ENCODE peak calls at places on chromosome 14, in five cellular contexts. One of them, this sample, is unnamed.

GRCh38 chr14:29668201-29668600 is 259.4 kb downstream of the PRKD1 start:
- DNase-seq in GM23248: no peak
- DNase-seq in hepatocyte: no peak
- DNase-seq in neural progenitor cell: no peak
- DNase-seq in GM23338: no peak
- DNase-seq in this sample: no peak

GRCh38 chr14:76918751-76919421 is 92.7 kb downstream of the LRRC74A start:
- DNase-seq in GM23248: peak
- DNase-seq in hepatocyte: peak
- DNase-seq in neural progenitor cell: peak
- DNase-seq in GM23338: peak
- DNase-seq in this sample: no peak

GRCh38 chr14:34113051-34113511 is 162.2 kb upstream of the EGLN3 start:
- DNase-seq in GM23248: peak
- DNase-seq in hepatocyte: no peak
- DNase-seq in neural progenitor cell: no peak
- DNase-seq in GM23338: no peak
- DNase-seq in this sample: no peak

GRCh38 chr14:67358914-67359313 is 690 bp downstream of the ATP6V1D start:
- DNase-seq in GM23248: peak
- DNase-seq in hepatocyte: peak
- DNase-seq in neural progenitor cell: peak
- DNase-seq in GM23338: peak
- DNase-seq in this sample: no peak

GRCh38 chr14:51521764-51522163 is 129.9 kb upstream of the FRMD6 start:
- DNase-seq in GM23248: peak
- DNase-seq in hepatocyte: no peak
- DNase-seq in neural progenitor cell: no peak
- DNase-seq in GM23338: no peak
- DNase-seq in this sample: no peak

GRCh38 chr14:23068792-23069412 is 11.6 kb upstream of the CDH24 start:
- DNase-seq in GM23248: peak
- DNase-seq in hepatocyte: peak
- DNase-seq in neural progenitor cell: peak
- DNase-seq in GM23338: peak
- DNase-seq in this sample: peak

GRCh38 chr14:48536318-48536717 is 860.9 kb upstream of the MDGA2 start:
- DNase-seq in GM23248: no peak
- DNase-seq in hepatocyte: peak
- DNase-seq in neural progenitor cell: peak
- DNase-seq in GM23338: peak
- DNase-seq in this sample: peak

GRCh38 chr14:49052516-49052915 is 533.7 kb downstream of the RPS29 start:
- DNase-seq in GM23248: peak
- DNase-seq in hepatocyte: no peak
- DNase-seq in neural progenitor cell: no peak
- DNase-seq in GM23338: no peak
- DNase-seq in this sample: no peak

GRCh38 chr14:79294506-79294905 is 916.8 kb downstream of the DIO2 start:
- DNase-seq in GM23248: no peak
- DNase-seq in hepatocyte: no peak
- DNase-seq in neural progenitor cell: no peak
- DNase-seq in GM23338: no peak
- DNase-seq in this sample: no peak

GRCh38 chr14:27228053-27228452 is 630.2 kb upstream of the NOVA1 start:
- DNase-seq in GM23248: no peak
- DNase-seq in hepatocyte: no peak
- DNase-seq in neural progenitor cell: no peak
- DNase-seq in GM23338: no peak
- DNase-seq in this sample: no peak

GRCh38 chr14:78848234-78848820 is 678.2 kb downstream of the NRXN3 start:
- DNase-seq in GM23248: peak
- DNase-seq in hepatocyte: peak
- DNase-seq in neural progenitor cell: peak
- DNase-seq in GM23338: peak
- DNase-seq in this sample: peak

GRCh38 chr14:51750542-51750941 is 98.8 kb downstream of the FRMD6 start:
- DNase-seq in GM23248: no peak
- DNase-seq in hepatocyte: no peak
- DNase-seq in neural progenitor cell: peak
- DNase-seq in GM23338: peak
- DNase-seq in this sample: no peak

GRCh38 chr14:90513151-90514014 is 116.6 kb downstream of the CALM1 start:
- DNase-seq in GM23248: peak
- DNase-seq in hepatocyte: peak
- DNase-seq in neural progenitor cell: peak
- DNase-seq in GM23338: peak
- DNase-seq in this sample: no peak

GRCh38 chr14:89899917-89900680 is 54.4 kb downstream of the EFCAB11 start:
- DNase-seq in GM23248: peak
- DNase-seq in hepatocyte: peak
- DNase-seq in neural progenitor cell: peak
- DNase-seq in GM23338: peak
- DNase-seq in this sample: peak

GRCh38 chr14:20644520-20644919 is 3.0 kb upstream of the OR6S1 start:
- DNase-seq in GM23248: no peak
- DNase-seq in hepatocyte: no peak
- DNase-seq in neural progenitor cell: no peak
- DNase-seq in GM23338: no peak
- DNase-seq in this sample: no peak

GRCh38 chr14:68908201-68908600 is 70.9 kb downstream of the ACTN1 start:
- DNase-seq in GM23248: no peak
- DNase-seq in hepatocyte: no peak
- DNase-seq in neural progenitor cell: no peak
- DNase-seq in GM23338: no peak
- DNase-seq in this sample: no peak

GRCh38 chr14:28754209-28754985 is 12.2 kb upstream of the FOXG1 start:
- DNase-seq in GM23248: peak
- DNase-seq in hepatocyte: peak
- DNase-seq in neural progenitor cell: peak
- DNase-seq in GM23338: peak
- DNase-seq in this sample: peak

GRCh38 chr14:24921903-24922302 is 128.0 kb downstream of the STXBP6 start:
- DNase-seq in GM23248: peak
- DNase-seq in hepatocyte: no peak
- DNase-seq in neural progenitor cell: no peak
- DNase-seq in GM23338: no peak
- DNase-seq in this sample: no peak

GRCh38 chr14:24156840-24157239 is 4.2 kb upstream of the IRF9 start:
- DNase-seq in GM23248: no peak
- DNase-seq in hepatocyte: no peak
- DNase-seq in neural progenitor cell: no peak
- DNase-seq in GM23338: no peak
- DNase-seq in this sample: no peak

GRCh38 chr14:30572771-30573170 is 13.8 kb downstream of the G2E3 start:
- DNase-seq in GM23248: no peak
- DNase-seq in hepatocyte: no peak
- DNase-seq in neural progenitor cell: no peak
- DNase-seq in GM23338: no peak
- DNase-seq in this sample: no peak

GRCh38 chr14:49867831-49868719 is 15.5 kb upstream of the NEMF start:
- DNase-seq in GM23248: peak
- DNase-seq in hepatocyte: peak
- DNase-seq in neural progenitor cell: peak
- DNase-seq in GM23338: peak
- DNase-seq in this sample: peak

GRCh38 chr14:97180304-97181200 is 383.4 kb downstream of the VRK1 start:
- DNase-seq in GM23248: peak
- DNase-seq in hepatocyte: peak
- DNase-seq in neural progenitor cell: no peak
- DNase-seq in GM23338: no peak
- DNase-seq in this sample: no peak

GRCh38 chr14:77243853-77244252 is 27.2 kb downstream of the NGB start:
- DNase-seq in GM23248: no peak
- DNase-seq in hepatocyte: no peak
- DNase-seq in neural progenitor cell: no peak
- DNase-seq in GM23338: no peak
- DNase-seq in this sample: peak

GRCh38 chr14:42322486-42323284 is 716.0 kb downstream of the LRFN5 start:
- DNase-seq in GM23248: no peak
- DNase-seq in hepatocyte: no peak
- DNase-seq in neural progenitor cell: no peak
- DNase-seq in GM23338: no peak
- DNase-seq in this sample: peak

GRCh38 chr14:42323426-42323825 is 716.8 kb downstream of the LRFN5 start:
- DNase-seq in GM23248: no peak
- DNase-seq in hepatocyte: no peak
- DNase-seq in neural progenitor cell: no peak
- DNase-seq in GM23338: no peak
- DNase-seq in this sample: no peak
- H3K4me2 ChIP-seq in GM23248: no peak
- H3K4me2 ChIP-seq in hepatocyte: no peak
- H3K4me2 ChIP-seq in neural progenitor cell: no peak
- H3K4me2 ChIP-seq in GM23338: no peak
- H3K4me2 ChIP-seq in this sample: peak

DNA sequence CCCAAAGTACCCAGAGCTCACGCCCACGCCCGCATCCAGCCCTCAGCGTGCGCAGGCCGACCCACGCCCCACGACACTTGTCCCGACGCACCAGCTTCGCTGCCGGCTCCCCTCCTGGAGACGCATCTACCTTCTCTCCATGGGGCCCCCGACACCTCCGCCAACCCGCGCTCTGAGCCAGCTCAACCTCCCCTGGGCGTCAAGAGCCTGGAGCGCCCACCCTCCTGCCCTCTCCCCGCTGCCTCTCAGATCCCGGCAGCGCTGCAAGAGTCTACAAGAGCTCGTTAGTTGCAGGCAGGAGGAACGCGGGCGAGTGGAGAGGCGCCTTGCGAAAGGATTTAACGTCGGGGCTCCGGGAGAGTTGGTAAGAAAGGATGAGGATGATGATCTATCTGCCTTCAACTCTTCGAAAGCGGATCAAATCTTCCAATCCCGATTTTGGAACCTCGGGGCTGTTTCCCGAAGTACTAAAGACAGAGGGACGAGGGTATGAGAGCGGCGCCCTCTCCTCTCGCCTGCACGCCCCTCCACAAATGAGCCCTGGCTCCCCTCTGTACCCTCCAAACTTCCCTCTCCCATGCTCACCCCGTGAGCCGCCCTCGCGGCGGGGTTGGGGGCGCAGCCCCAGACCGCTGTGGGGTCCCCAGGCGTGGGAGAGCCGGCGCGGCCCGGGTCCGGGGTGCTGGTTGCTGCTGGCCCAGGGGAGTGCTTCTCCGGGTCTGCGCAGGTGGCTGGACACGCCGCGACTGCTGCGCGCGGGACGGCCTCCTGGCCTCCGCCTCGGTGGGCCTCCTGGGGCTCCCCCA is 968 bp downstream of the LTBP2 start:
- DNase-seq in GM23248: peak
- DNase-seq in hepatocyte: no peak
- DNase-seq in neural progenitor cell: peak
- DNase-seq in GM23338: peak
- DNase-seq in this sample: no peak
- H3K4me3 ChIP-seq in GM23248: peak
- H3K4me3 ChIP-seq in hepatocyte: no peak
- H3K4me3 ChIP-seq in neural progenitor cell: peak
- H3K4me3 ChIP-seq in GM23338: peak
- H3K4me3 ChIP-seq in this sample: no peak

DNA sequence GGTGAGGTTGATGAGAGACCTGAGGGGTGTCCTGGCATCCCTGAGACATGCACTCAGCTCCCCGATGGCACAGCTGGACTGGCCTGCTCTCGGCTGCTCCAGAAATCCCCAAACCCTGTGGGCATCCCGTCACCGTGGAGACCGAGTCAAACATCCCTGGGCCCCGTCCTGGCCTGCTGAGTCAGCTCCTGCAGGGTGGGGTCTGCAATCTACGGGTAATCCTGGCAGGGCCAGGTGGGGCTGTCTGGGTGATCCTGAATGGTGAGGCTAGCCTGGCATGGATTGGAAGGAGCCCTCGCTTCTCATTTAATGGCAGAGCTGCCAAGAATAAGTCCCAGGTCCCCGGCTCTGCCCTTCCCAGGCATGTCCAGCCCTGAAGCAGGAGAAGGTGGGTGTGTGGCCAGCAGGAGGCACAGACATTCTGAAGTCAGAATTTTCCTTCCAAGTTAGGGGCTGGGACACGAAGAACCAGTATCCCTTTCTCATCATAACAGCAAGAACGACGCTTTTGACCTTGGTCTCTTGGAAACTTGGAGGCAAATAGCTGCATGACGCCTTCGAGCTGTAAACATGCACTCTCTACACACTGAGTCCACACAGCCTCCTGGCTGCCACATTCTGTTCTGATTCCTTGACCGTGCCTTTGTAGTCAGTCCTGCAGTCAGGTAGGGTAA is 17.7 kb upstream of the SERPINA4 start:
- DNase-seq in GM23248: no peak
- DNase-seq in hepatocyte: no peak
- DNase-seq in neural progenitor cell: peak
- DNase-seq in GM23338: peak
- DNase-seq in this sample: no peak
- TF ChIP-seq EZH2phosphoT487 in GM23248: no peak
- TF ChIP-seq EZH2phosphoT487 in hepatocyte: no peak
- TF ChIP-seq EZH2phosphoT487 in neural progenitor cell: no peak
- TF ChIP-seq EZH2phosphoT487 in GM23338: no peak
- TF ChIP-seq EZH2phosphoT487 in this sample: no peak

GRCh38 chr14:58817846-58818245 is 180.1 kb downstream of the DACT1 start:
- DNase-seq in GM23248: peak
- DNase-seq in hepatocyte: no peak
- DNase-seq in neural progenitor cell: no peak
- DNase-seq in GM23338: no peak
- DNase-seq in this sample: no peak
- H3K4me2 ChIP-seq in GM23248: peak
- H3K4me2 ChIP-seq in hepatocyte: no peak
- H3K4me2 ChIP-seq in neural progenitor cell: no peak
- H3K4me2 ChIP-seq in GM23338: no peak
- H3K4me2 ChIP-seq in this sample: no peak

GRCh38 chr14:82029038-82029437 is 495.4 kb upstream of the SEL1L start:
- DNase-seq in GM23248: no peak
- DNase-seq in hepatocyte: no peak
- DNase-seq in neural progenitor cell: no peak
- DNase-seq in GM23338: no peak
- DNase-seq in this sample: no peak
- H3K4me3 ChIP-seq in GM23248: no peak
- H3K4me3 ChIP-seq in hepatocyte: no peak
- H3K4me3 ChIP-seq in neural progenitor cell: no peak
- H3K4me3 ChIP-seq in GM23338: no peak
- H3K4me3 ChIP-seq in this sample: no peak

This sample was measured in OCI-LY7.